ENCODE peak calls at places on chromosomes 7 and 10, in four cellular contexts. Y, U, D and Q are unnamed samples.

GRCh38 chr7:156944876-156945275 is 4.6 kb upstream of the NOM1 start:
- DNase-seq in Y (no peak), U (peak), D (no peak), Q (no peak)

GRCh38 chr10:13439771-13440708 is 88.8 kb downstream of the BEND7 start:
- DNase-seq in Y (no peak), U (peak), D (peak), Q (no peak)

GRCh38 chr10:12393831-12394230 is 44.5 kb downstream of the CAMK1D start:
- DNase-seq in Y (no peak), U (no peak), D (no peak), Q (no peak)

GRCh38 chr7:51062222-51062987 is 254.2 kb downstream of the COBL start:
- DNase-seq in Y (no peak), U (peak), D (peak), Q (no peak)

GRCh38 chr7:119515214-119515613 is 757.8 kb upstream of the KCND2 start:
- DNase-seq in Y (no peak), U (no peak), D (no peak), Q (no peak)

GRCh38 chr7:93043393-93043985 is 74.3 kb downstream of the SAMD9 start:
- DNase-seq in Y (peak), U (peak), D (no peak), Q (peak)

GRCh38 chr7:128383781-128384180 is 22.3 kb upstream of the PRRT4 start:
- DNase-seq in Y (no peak), U (no peak), D (no peak), Q (peak)

GRCh38 chr7:149860821-149861727 is 12.7 kb upstream of the ATP6V0E2 start:
- DNase-seq in Y (no peak), U (peak), D (no peak), Q (no peak)

GRCh38 chr10:37763132-37763531 is 94.3 kb downstream of the ZNF248 start:
- DNase-seq in Y (no peak), U (no peak), D (no peak), Q (no peak)

GRCh38 chr10:14736600-14737081 is 38.1 kb downstream of the FAM107B start:
- DNase-seq in Y (peak), U (peak), D (no peak), Q (peak)

GRCh38 chr10:124741922-124742417 is 2.2 kb downstream of the FAM53B start:
- DNase-seq in Y (no peak), U (no peak), D (no peak), Q (no peak)

GRCh38 chr7:29548823-29549222 is 14.8 kb upstream of the PRR15 start:
- DNase-seq in Y (no peak), U (no peak), D (no peak), Q (no peak)

GRCh38 chr10:44978570-44979280 is at the start of gene DEPP1:
- DNase-seq in Y (peak), U (peak), D (peak), Q (peak)

GRCh38 chr10:114174462-114175190 is 623 bp upstream of the CCDC186 start:
- DNase-seq in Y (peak), U (peak), D (peak), Q (peak)

GRCh38 chr10:184911-185310 is 49.7 kb downstream of the ZMYND11 start:
- DNase-seq in Y (peak), U (no peak), D (no peak), Q (no peak)

GRCh38 chr7:46565257-46565656 is 644.2 kb upstream of the IGFBP3 start:
- DNase-seq in Y (no peak), U (no peak), D (no peak), Q (no peak)

GRCh38 chr7:17206354-17206905 is 92.0 kb upstream of the AHR start:
- DNase-seq in Y (no peak), U (no peak), D (no peak), Q (no peak)

GRCh38 chr10:48503293-48503911 is 101.5 kb downstream of the ARHGAP22 start:
- DNase-seq in Y (no peak), U (no peak), D (no peak), Q (no peak)

GRCh38 chr7:117133125-117133524 is 179.8 kb downstream of the ST7 start:
- DNase-seq in Y (no peak), U (no peak), D (no peak), Q (no peak)

GRCh38 chr10:49325916-49326783 is 27.2 kb downstream of the C10orf71 start:
- DNase-seq in Y (no peak), U (no peak), D (no peak), Q (no peak)

GRCh38 chr7:66306243-66306642 is 101.1 kb downstream of the TPST1 start:
- DNase-seq in Y (peak), U (no peak), D (no peak), Q (no peak)

GRCh38 chr10:127911867-127912257 is 5.0 kb downstream of the PTPRE start:
- DNase-seq in Y (no peak), U (no peak), D (no peak), Q (no peak)

GRCh38 chr7:126605553-126605952 is 647.2 kb downstream of the GRM8 start:
- DNase-seq in Y (no peak), U (no peak), D (no peak), Q (no peak)

DNA sequence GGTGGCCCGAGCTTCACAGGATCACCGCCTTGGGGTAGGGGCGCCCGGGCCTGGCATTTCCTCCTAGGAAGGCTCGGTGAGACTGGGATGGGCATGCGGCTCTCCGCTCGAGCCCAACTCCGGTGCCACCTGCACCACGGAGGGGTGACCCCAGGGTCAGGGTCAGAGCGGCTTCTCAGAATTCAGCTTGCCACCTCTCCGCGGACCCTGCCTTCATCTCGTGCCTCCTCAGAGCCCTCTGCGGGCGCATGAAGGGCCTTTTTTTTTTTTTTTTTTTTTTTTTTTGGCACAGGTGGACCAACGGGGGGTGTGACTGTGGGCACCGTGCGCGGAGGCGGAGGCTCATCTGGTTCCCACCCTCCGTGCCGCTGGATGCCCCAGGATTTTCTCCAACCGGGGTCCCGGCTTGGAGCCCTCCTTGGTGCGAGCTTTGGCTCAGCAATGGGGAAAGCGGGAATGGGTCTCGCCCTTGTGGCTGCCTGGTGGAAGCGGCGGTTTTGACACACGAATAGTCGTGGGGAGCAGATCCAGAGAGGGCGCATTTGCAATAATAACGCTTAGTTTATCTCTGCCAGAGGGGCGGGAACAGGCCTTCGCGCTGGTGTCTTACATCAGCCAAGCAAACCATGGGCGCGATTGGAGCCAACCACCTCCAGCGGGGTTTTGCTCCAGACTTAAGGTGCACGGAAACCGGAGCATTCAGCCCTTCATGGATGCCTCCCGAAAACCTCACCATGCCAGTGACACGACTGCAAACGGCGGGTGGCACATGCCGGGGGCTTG is 5.0 kb upstream of the TNRC18 start:
- DNase-seq in Y (peak), U (peak), D (peak), Q (peak)
- H3K4me3 ChIP-seq in Y (peak), U (peak), D (peak), Q (peak)

DNA sequence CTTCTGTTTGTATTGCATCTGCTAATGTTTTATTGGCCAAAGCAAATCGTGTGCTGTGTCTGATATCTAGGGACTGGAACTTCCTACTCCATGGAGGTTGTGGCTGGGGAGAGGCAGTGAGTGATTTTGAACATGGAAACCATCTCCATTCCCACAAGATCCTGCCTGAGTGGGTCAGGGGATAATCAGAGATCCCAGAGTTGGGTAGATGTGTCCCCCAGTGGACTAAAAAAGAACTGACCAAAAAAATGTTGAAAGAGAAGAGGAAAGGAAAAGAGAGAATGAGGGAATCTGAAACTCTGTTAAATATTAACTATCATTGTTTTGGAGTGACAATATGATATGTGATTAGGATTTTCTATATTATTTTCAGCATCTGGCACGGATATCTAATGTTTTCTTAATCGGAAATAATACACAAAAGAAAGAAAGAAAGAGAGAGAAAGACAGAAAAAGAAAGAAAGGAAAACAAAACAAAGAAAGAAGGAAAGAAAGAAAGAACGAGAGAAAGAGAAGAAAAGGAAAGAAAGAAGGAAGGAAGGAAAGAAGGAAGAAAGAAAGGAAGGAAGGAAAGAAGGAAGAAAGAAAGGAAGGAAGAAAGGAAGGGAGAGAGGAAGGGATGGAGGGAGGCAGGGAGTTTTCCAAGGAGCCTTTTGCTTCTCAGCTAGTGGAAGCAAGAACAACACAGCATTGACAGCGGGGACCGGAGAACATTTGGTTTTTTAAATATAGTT is 638.5 kb downstream of the CCSER2 start:
- DNase-seq in Y (no peak), U (no peak), D (no peak), Q (no peak)
- TF ChIP-seq CTCF in Y (no peak), U (peak), D (no peak), Q (no peak)

DNA sequence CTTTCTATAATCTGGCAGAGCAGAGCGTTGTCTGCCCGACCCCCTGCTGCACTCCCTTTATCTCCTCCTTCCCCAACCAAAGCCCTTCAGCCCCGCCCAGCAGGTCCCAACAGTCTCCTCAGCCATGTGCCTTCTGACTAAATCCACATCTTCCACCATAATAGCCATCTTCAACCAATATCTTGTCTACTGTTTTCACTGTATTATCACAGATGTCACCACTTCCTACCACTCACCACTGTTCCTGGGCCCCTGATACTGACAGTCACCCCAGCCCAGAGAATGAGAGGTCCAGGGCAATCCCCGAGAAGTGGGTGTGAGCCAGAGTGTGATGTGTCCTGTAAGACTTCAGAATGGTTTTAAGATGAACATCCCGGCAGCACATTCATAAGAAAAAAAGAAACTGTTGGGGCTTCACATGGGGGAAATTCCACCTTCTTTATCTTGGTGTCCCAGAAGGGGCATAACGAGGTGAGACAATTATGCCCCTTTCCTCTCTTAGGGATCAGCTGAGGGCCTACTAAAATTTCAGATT is 25.3 kb downstream of the CCDC6 start:
- DNase-seq in Y (no peak), U (no peak), D (no peak), Q (no peak)
- H3K4me3 ChIP-seq in Y (no peak), U (no peak), D (no peak), Q (no peak)

GRCh38 chr7:70434821-70435220 is 697.1 kb upstream of the GALNT17 start:
- DNase-seq in Y (no peak), U (no peak), D (no peak), Q (no peak)

GRCh38 chr7:70436815-70437350 is 695.1 kb upstream of the GALNT17 start:
- DNase-seq in Y (no peak), U (no peak), D (no peak), Q (no peak)

GRCh38 chr7:70435634-70436033 is 696.3 kb upstream of the GALNT17 start:
- DNase-seq in Y (no peak), U (no peak), D (no peak), Q (no peak)

GRCh38 chr7:70432567-70433001 is 699.4 kb upstream of the GALNT17 start:
- DNase-seq in Y (no peak), U (no peak), D (no peak), Q (no peak)

DNA sequence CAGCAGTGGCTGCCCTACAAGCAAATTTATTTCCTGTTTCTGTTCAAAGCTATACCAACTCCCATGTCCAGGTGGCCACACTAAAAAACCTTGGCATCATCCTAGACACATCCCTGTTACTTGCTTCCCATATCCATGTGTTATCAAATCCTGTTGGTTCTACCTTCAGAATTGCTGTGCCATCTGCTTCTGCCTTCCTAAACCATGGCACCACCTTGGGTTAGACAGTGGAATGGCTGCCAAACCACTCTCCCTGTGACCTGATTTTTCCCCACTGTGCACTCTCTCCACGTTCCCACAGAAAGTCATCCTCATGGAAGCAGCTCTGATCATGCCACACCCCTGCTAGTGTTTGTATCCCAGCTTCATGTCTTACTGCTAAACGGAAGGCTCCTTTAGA is 697.6 kb upstream of the GALNT17 start:
- DNase-seq in Y (no peak), U (no peak), D (no peak), Q (no peak)
- TF ChIP-seq CTCF in Y (no peak), U (peak), D (no peak), Q (no peak)

GRCh38 chr7:55778631-55779030 is 83.9 kb downstream of the SEPTIN14 start:
- DNase-seq in Y (no peak), U (no peak), D (no peak), Q (no peak)
- H3K4me3 ChIP-seq in Y (no peak), U (no peak), D (no peak), Q (no peak)

GRCh38 chr7:23530355-23530754 is 1.4 kb downstream of the TRA2A start:
- DNase-seq in Y (peak), U (peak), D (no peak), Q (peak)
- TF ChIP-seq CTCF in Y (no peak), U (peak), D (no peak), Q (no peak)